ENCODE peak calls at places on chromosomes 11 and 22, in ten cellular contexts. F is activated CD8-positive, alpha-beta memory T cell treated with anti-CD3 and anti-CD28 coated beads, Interleukin-2, amount 10 ng/mL, durations not matched to agents 7 days and 5 days; W is H7; D is bronchial epithelial cell; K is Right ventricle myocardium superior; Q is NCI-H82; H is tibial nerve; N is EH; Z is A172; R is nephron progenitor cell. T is an unnamed sample.

GRCh38 chr11:94925422-94926270 is 47.7 kb downstream of the CWC15 start:
- DNase-seq in F (no peak), W (no peak), D (no peak), K (no peak), Q (no peak), H (no peak), N (peak; percentile 30), Z (no peak), R (no peak), T (no peak)

GRCh38 chr11:116478676-116479075 is 294.1 kb downstream of the BUD13 start:
- DNase-seq in F (no peak), W (no peak), D (no peak), K (no peak), Q (peak; percentile 93), H (no peak), N (no peak), Z (no peak), R (no peak), T (no peak)

GRCh38 chr11:61682093-61682732 is 2.0 kb downstream of the DAGLA start:
- DNase-seq in F (no peak), W (peak; percentile 47), D (no peak), K (peak; percentile 71), Q (peak; percentile 24), H (no peak), N (peak; percentile 45), Z (no peak), R (no peak), T (no peak)

GRCh38 chr11:12089473-12089872 is 20.9 kb upstream of the MICAL2 start:
- DNase-seq in F (no peak), W (no peak), D (peak; percentile 83), K (no peak), Q (no peak), H (no peak), N (peak; percentile 62), Z (no peak), R (no peak), T (no peak)

GRCh38 chr11:18383388-18384156 is 10.8 kb upstream of the LDHA start:
- DNase-seq in F (peak; percentile 82), W (peak; percentile 25), D (peak; percentile 100), K (peak; percentile 81), Q (peak; percentile 4), H (peak; percentile 84), N (peak; percentile 100), Z (peak; percentile 99), R (no peak), T (peak; percentile 79)

GRCh38 chr11:69659591-69659990 is 15.6 kb downstream of the LTO1 start:
- DNase-seq in F (no peak), W (peak; percentile 38), D (no peak), K (no peak), Q (no peak), H (no peak), N (no peak), Z (no peak), R (no peak), T (no peak)

GRCh38 chr11:20342347-20343279 is 20.9 kb upstream of the HTATIP2 start:
- DNase-seq in F (peak; percentile 53), W (peak; percentile 26), D (no peak), K (no peak), Q (peak; percentile 99), H (no peak), N (no peak), Z (no peak), R (peak; percentile 60), T (no peak)

GRCh38 chr11:9047986-9048522 is 43.3 kb downstream of the SCUBE2 start:
- DNase-seq in F (no peak), W (no peak), D (no peak), K (no peak), Q (peak; percentile 81), H (no peak), N (peak; percentile 38), Z (no peak), R (no peak), T (no peak)

GRCh38 chr11:61866958-61867343 is 24.4 kb downstream of the FADS3 start:
- DNase-seq in F (no peak), W (no peak), D (no peak), K (no peak), Q (no peak), H (no peak), N (no peak), Z (no peak), R (no peak), T (no peak)

GRCh38 chr22:18119409-18120110 is 9.0 kb downstream of the TUBA8 start:
- DNase-seq in F (no peak), W (no peak), D (no peak), K (peak; percentile 63), Q (no peak), H (no peak), N (peak; percentile 17), Z (peak; percentile 8), R (no peak), T (no peak)

GRCh38 chr11:17695454-17696441 is 23.6 kb upstream of the MYOD1 start:
- DNase-seq in F (no peak), W (peak; percentile 90), D (no peak), K (no peak), Q (no peak), H (no peak), N (no peak), Z (no peak), R (peak; percentile 46), T (no peak)

GRCh38 chr11:116610190-116610589 is 162.6 kb downstream of the BUD13 start:
- DNase-seq in F (no peak), W (no peak), D (no peak), K (no peak), Q (peak; percentile 57), H (no peak), N (no peak), Z (no peak), R (no peak), T (no peak)

GRCh38 chr11:29712616-29713015 is 304.2 kb downstream of the KCNA4 start:
- DNase-seq in F (no peak), W (no peak), D (no peak), K (no peak), Q (no peak), H (no peak), N (no peak), Z (no peak), R (no peak), T (no peak)

GRCh38 chr11:47560431-47560830 is 5.0 kb upstream of the PTPMT1 start:
- DNase-seq in F (no peak), W (no peak), D (peak; percentile 46), K (no peak), Q (no peak), H (no peak), N (peak; percentile 13), Z (no peak), R (no peak), T (no peak)

GRCh38 chr22:46008291-46008690 is 31.3 kb upstream of the WNT7B start:
- DNase-seq in F (no peak), W (no peak), D (no peak), K (no peak), Q (no peak), H (no peak), N (peak; percentile 37), Z (peak; percentile 46), R (no peak), T (no peak)

GRCh38 chr11:20367313-20367948 is 3.9 kb downstream of the HTATIP2 start:
- DNase-seq in F (peak; percentile 75), W (no peak), D (peak; percentile 93), K (no peak), Q (no peak), H (peak; percentile 21), N (peak; percentile 92), Z (peak; percentile 92), R (no peak), T (peak; percentile 63)

GRCh38 chr11:134243913-134244312 is 9.2 kb downstream of the THYN1 start:
- DNase-seq in F (no peak), W (no peak), D (no peak), K (no peak), Q (no peak), H (no peak), N (no peak), Z (no peak), R (no peak), T (no peak)

GRCh38 chr22:50531546-50532352 is 1.9 kb upstream of the TYMP start:
- DNase-seq in F (peak; percentile 88), W (peak; percentile 92), D (peak; percentile 38), K (peak; percentile 93), Q (no peak), H (peak; percentile 70), N (peak; percentile 75), Z (no peak), R (peak; percentile 74), T (peak; percentile 83)

GRCh38 chr11:64347171-64347867 is 7.3 kb downstream of the CCDC88B start:
- DNase-seq in F (no peak), W (no peak), D (peak; percentile 82), K (no peak), Q (no peak), H (no peak), N (no peak), Z (no peak), R (no peak), T (no peak)

GRCh38 chr11:34358666-34359547 is 1.1 kb upstream of the ABTB2 start:
- DNase-seq in F (peak; percentile 85), W (peak; percentile 66), D (peak; percentile 58), K (peak; percentile 82), Q (peak; percentile 76), H (peak; percentile 94), N (peak; percentile 79), Z (peak; percentile 65), R (peak; percentile 68), T (peak; percentile 84)

GRCh38 chr22:31248138-31248745 is 36.1 kb downstream of the LIMK2 start:
- DNase-seq in F (peak; percentile 89), W (peak; percentile 87), D (peak; percentile 93), K (peak; percentile 79), Q (peak; percentile 92), H (peak; percentile 72), N (peak; percentile 96), Z (peak; percentile 80), R (peak; percentile 73), T (peak; percentile 75)

GRCh38 chr11:63343130-63343529 is 26.5 kb upstream of the SLC22A9 start:
- DNase-seq in F (no peak), W (no peak), D (no peak), K (no peak), Q (no peak), H (no peak), N (no peak), Z (no peak), R (no peak), T (no peak)

GRCh38 chr22:35524966-35525686 is 15.5 kb upstream of the RASD2 start:
- DNase-seq in F (no peak), W (no peak), D (no peak), K (no peak), Q (peak; percentile 75), H (no peak), N (no peak), Z (no peak), R (no peak), T (no peak)

GRCh38 chr11:61061081-61061826 is 41.0 kb upstream of the CD5 start:
- DNase-seq in F (peak; percentile 85), W (no peak), D (peak; percentile 87), K (no peak), Q (no peak), H (no peak), N (peak; percentile 2), Z (peak; percentile 58), R (no peak), T (peak; percentile 87)

GRCh38 chr22:29079218-29079901 is 6.5 kb downstream of the KREMEN1 start:
- DNase-seq in F (no peak), W (no peak), D (no peak), K (no peak), Q (peak; percentile 99), H (no peak), N (peak; percentile 47), Z (no peak), R (no peak), T (no peak)

T was measured in activated CD4-positive, alpha-beta memory T cell treated with anti-CD3 and anti-CD28 coated beads, Interleukin-2, amount 10 ng/mL, durations not matched to agents 7 days and 5 days.